ENCODE peak calls at places on chromosomes 5 and 9, in nine cellular contexts. Z is GM12865, W is astrocyte of the spinal cord, K is heart left ventricle, U is dorsolateral prefrontal cortex, F is spleen, L is neural progenitor cell, C is HCT116, Q is choroid plexus epithelial cell. M is an unnamed sample.

GRCh38 chr9:97510797-97511761 is 9.6 kb downstream of the TMOD1 start:
- DNase-seq in Z (peak; percentile 88), Q (peak; percentile 62), K (no peak), W (peak; percentile 88), F (no peak), C (no peak), U (no peak), L (no peak), M (no peak)

GRCh38 chr9:86246752-86247161 is 12.7 kb downstream of the C9orf153 start:
- DNase-seq in C (no peak), F (no peak), Z (peak; percentile 89), W (peak; percentile 34), U (no peak), L (peak; percentile 26), Q (peak; percentile 44), K (peak; percentile 62), M (peak; percentile 13)

GRCh38 chr9:133490865-133491655 is 12.2 kb upstream of the SLC2A6 start:
- DNase-seq in K (no peak), U (no peak), W (no peak), Q (no peak), L (no peak), Z (no peak), F (peak; percentile 60), C (no peak), M (no peak)

GRCh38 chr9:96218821-96219614 is 83.0 kb downstream of the HSD17B3 start:
- DNase-seq in Q (no peak), Z (no peak), C (no peak), U (no peak), K (no peak), L (no peak), F (no peak), W (no peak), M (no peak)

GRCh38 chr5:142384014-142384413 is 59.2 kb upstream of the SPRY4 start:
- DNase-seq in Q (no peak), U (no peak), C (no peak), W (no peak), Z (no peak), K (no peak), F (no peak), L (no peak), M (no peak)

GRCh38 chr5:154198611-154199230 is 8.2 kb downstream of the GALNT10 start:
- DNase-seq in C (no peak), W (peak; percentile 78), Q (peak; percentile 71), U (no peak), L (no peak), Z (no peak), K (no peak), F (no peak), M (peak; percentile 91)

GRCh38 chr5:140020601-140021177 is 22.4 kb downstream of the NRG2 start:
- DNase-seq in C (no peak), L (no peak), Z (no peak), W (no peak), K (no peak), F (no peak), U (no peak), Q (no peak), M (no peak)

GRCh38 chr5:138712324-138712723 is 40.9 kb upstream of the CTNNA1 start:
- DNase-seq in Z (no peak), K (no peak), U (no peak), Q (no peak), F (no peak), C (no peak), W (no peak), L (no peak), M (no peak)

GRCh38 chr5:39578887-39579497 is 154.2 kb upstream of the DAB2 start:
- DNase-seq in Q (peak; percentile 68), K (no peak), U (no peak), L (no peak), Z (peak; percentile 4), F (no peak), W (peak; percentile 55), C (peak; percentile 18), M (peak; percentile 68)

GRCh38 chr9:2465921-2466460 is 155.6 kb upstream of the VLDLR start:
- DNase-seq in U (no peak), L (no peak), C (peak; percentile 36), F (no peak), W (no peak), Z (peak; percentile 78), Q (peak; percentile 63), K (no peak), M (no peak)

GRCh38 chr9:27414215-27414731 is 109.8 kb upstream of the IFNK start:
- DNase-seq in L (no peak), Z (no peak), W (no peak), F (no peak), C (no peak), K (peak; percentile 74), Q (peak; percentile 6), U (no peak), M (no peak)

GRCh38 chr9:14298607-14299022 is 15.3 kb downstream of the NFIB start:
- DNase-seq in W (no peak), Q (no peak), Z (no peak), L (no peak), F (no peak), U (no peak), C (no peak), K (no peak), M (no peak)

GRCh38 chr5:181142054-181142453 is 5.3 kb upstream of the OR2V2 start:
- DNase-seq in U (no peak), Q (no peak), Z (peak; percentile 63), K (no peak), F (no peak), C (no peak), W (no peak), L (no peak), M (no peak)

GRCh38 chr5:173881811-173882575 is 6.2 kb upstream of the CPEB4 start:
- DNase-seq in C (no peak), W (no peak), F (no peak), K (no peak), L (no peak), Q (no peak), U (no peak), Z (no peak), M (peak; percentile 47)

GRCh38 chr5:103573411-103573810 is 10.8 kb upstream of the NUDT12 start:
- DNase-seq in W (no peak), U (no peak), C (no peak), F (no peak), Z (no peak), Q (no peak), L (no peak), K (no peak), M (no peak)

GRCh38 chr9:71984388-71985069 is 73.1 kb downstream of the C9orf85 start:
- DNase-seq in K (peak; percentile 59), W (peak; percentile 42), L (no peak), U (no peak), C (no peak), Z (no peak), Q (peak; percentile 30), F (no peak), M (peak; percentile 74)

GRCh38 chr9:21994526-21994995 is at the start of gene CDKN2B-AS1:
- DNase-seq in Q (peak; percentile 83), K (peak; percentile 51), F (peak; percentile 93), W (peak; percentile 83), C (peak; percentile 65), Z (peak; percentile 88), L (peak; percentile 55), U (peak; percentile 40), M (peak; percentile 75)

GRCh38 chr9:93012998-93013855 is 45.3 kb upstream of the SUSD3 start:
- DNase-seq in F (no peak), K (no peak), Q (no peak), W (no peak), Z (no peak), U (no peak), L (no peak), C (no peak), M (no peak)

GRCh38 chr9:123355761-123356520 is at the start of gene CRB2:
- DNase-seq in K (no peak), L (peak; percentile 91), U (no peak), F (no peak), C (no peak), Q (no peak), W (no peak), Z (no peak), M (no peak)
- TF ChIP-seq CTCF in K (no peak), L (peak; percentile 51), U (peak; percentile 32), F (no peak), C (no peak), Q (peak; percentile 2), W (peak; percentile 2), Z (no peak), M (no peak)

GRCh38 chr9:131273146-131273545 is 3.2 kb downstream of the FAM78A start:
- DNase-seq in F (peak; percentile 83), C (no peak), Z (peak; percentile 73), Q (no peak), U (no peak), L (no peak), K (peak; percentile 83), W (no peak), M (no peak)
- H3K4me3 ChIP-seq in F (peak overlapping the region; percentile 92), C (no peak overlapping the region), Z (peak overlapping the region; percentile 79), Q (no peak overlapping the region), U (peak overlapping the region; percentile 79), L (no peak overlapping the region), K (peak overlapping the region; percentile 69), W (no peak overlapping the region), M (no peak overlapping the region)

DNA sequence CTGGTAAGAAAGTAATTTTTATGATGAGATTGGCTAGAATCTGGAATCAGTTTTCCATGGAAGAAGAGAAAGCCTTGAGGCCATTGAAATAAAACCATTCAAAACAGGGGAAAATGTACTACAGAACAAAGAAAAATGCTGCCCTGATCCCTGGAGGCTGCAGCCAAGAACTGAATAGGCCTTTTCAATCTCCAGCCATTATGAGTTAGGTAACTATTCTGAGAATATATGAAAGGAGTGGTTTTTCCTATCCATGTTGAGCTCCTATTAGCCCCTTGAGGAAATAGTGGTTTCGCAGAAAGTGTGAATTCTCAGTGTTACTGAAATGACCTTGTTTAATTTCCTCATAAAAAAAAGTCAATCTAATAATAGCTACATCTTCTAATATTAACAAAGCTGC is 408.5 kb upstream of the GRAMD2B start:
- DNase-seq in Z (no peak), L (no peak), C (no peak), U (no peak), Q (no peak), K (no peak), W (no peak), F (no peak), M (no peak)
- TF ChIP-seq CTCF in Z (no peak), L (no peak), C (no peak), U (no peak), Q (no peak), K (no peak), W (no peak), F (no peak), M (no peak)

DNA sequence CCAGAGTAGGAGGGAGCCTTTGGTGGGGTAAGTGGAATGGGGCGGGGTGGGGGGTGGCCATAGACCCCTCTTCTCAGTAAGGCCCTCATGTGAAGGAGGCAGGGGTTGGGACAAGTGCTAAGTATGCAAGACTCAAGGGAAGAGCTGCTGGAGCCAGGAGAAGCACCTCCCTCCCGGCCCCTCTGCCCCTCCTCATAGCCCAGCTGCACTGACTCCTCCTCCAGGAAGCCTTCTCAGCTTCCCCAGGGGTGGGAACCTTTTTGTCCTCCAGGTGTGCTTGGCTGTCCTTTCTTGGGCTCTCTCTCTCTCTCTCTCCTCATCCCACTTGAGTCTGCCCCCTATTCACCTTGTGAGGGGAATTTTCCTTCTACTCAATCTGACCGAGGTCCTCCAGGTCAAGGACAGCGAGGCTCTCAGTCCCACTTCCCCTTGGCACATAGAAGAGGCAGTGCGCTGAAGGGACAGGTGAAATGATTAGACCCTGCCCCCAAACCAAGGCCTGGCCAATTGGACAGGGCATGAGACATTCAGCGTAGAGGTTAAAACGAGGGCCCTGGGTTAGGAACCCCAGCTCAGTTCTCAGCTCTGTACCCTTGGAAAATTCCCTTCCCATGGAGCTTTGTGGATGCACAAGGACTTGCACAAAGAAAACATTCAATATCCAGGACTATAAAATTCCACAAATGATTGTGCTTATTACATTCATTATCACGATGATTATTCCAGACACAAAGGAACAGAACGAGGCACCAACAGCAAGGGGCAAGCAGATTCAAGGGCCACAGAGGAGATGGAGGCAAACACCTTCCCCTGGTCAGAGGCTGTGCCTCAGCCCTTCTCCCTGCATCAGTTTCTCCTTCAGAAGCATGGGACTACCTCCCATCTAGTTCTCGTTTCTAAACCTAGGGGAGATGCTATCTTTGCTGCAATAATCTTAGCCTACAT is 45.6 kb upstream of the IL17B start:
- DNase-seq in F (no peak), L (no peak), Z (no peak), C (no peak), Q (no peak), U (no peak), W (no peak), K (no peak), M (no peak)
- H3K4me3 ChIP-seq in F (no peak overlapping the region), L (no peak overlapping the region), Z (no peak overlapping the region), C (no peak overlapping the region), Q (peak overlapping the region; percentile 2), U (no peak overlapping the region), W (peak overlapping the region; percentile 9), K (peak overlapping the region; percentile 52), M (no peak overlapping the region)

M was measured in cardiac fibroblast.